ENCODE peak calls at places on chromosome 13, in six cellular contexts. A is astrocyte, C is kidney, R is astrocyte of the cerebellum, B is tibial nerve, U is cardiac fibroblast. T is an unnamed sample.

GRCh38 chr13:113786262-113786841 is 27.3 kb downstream of the TMEM255B start:
- DNase-seq in A (peak; percentile 50), C (no peak), R (no peak), B (no peak), U (peak; percentile 73), T (no peak)

GRCh38 chr13:75566658-75567057 is 17.1 kb downstream of the UCHL3 start:
- DNase-seq in A (peak; percentile 10), C (no peak), R (peak; percentile 39), B (no peak), U (peak; percentile 82), T (no peak)

GRCh38 chr13:98174995-98175394 is 2.1 kb downstream of the RNF113B start:
- DNase-seq in A (peak; percentile 64), C (no peak), R (no peak), B (no peak), U (peak; percentile 41), T (no peak)

GRCh38 chr13:107765724-107766436 is 449.5 kb downstream of the LIG4 start:
- DNase-seq in A (peak; percentile 57), C (no peak), R (no peak), B (no peak), U (peak; percentile 2), T (no peak)

GRCh38 chr13:110340812-110341444 is 33.8 kb downstream of the COL4A2 start:
- DNase-seq in A (peak; percentile 84), C (peak; percentile 95), R (no peak), B (peak; percentile 34), U (peak; percentile 95), T (peak; percentile 57)

GRCh38 chr13:111166882-111167281 is 51.8 kb downstream of the ARHGEF7 start:
- DNase-seq in A (no peak), C (no peak), R (no peak), B (no peak), U (no peak), T (no peak)

GRCh38 chr13:64758520-64758919 is 2471.6 kb downstream of the PCDH9 start:
- DNase-seq in A (peak; percentile 39), C (no peak), R (no peak), B (no peak), U (peak; percentile 12), T (no peak)

GRCh38 chr13:43269037-43269476 is 245.7 kb downstream of the DNAJC15 start:
- DNase-seq in A (peak; percentile 99), C (no peak), R (peak; percentile 91), B (no peak), U (peak; percentile 94), T (no peak)

GRCh38 chr13:102847272-102848234 is 1.7 kb downstream of the ERCC5 start:
- DNase-seq in A (peak; percentile 14), C (no peak), R (no peak), B (no peak), U (peak; percentile 66), T (no peak)

GRCh38 chr13:94620286-94620896 is 18.7 kb downstream of the GPR180 start:
- DNase-seq in A (no peak), C (no peak), R (no peak), B (no peak), U (peak; percentile 56), T (peak; percentile 26)

GRCh38 chr13:40228486-40228885 is 438.0 kb downstream of the FOXO1 start:
- DNase-seq in A (no peak), C (no peak), R (no peak), B (no peak), U (no peak), T (no peak)

GRCh38 chr13:51955281-51955771 is 55.9 kb downstream of the ATP7B start:
- DNase-seq in A (no peak), C (no peak), R (peak; percentile 11), B (no peak), U (no peak), T (no peak)

GRCh38 chr13:112587359-112587766 is 590 bp downstream of the TUBGCP3 start:
- DNase-seq in A (peak; percentile 67), C (peak; percentile 94), R (peak; percentile 31), B (peak; percentile 53), U (peak; percentile 81), T (peak; percentile 71)

GRCh38 chr13:40781717-40782116 is 7.7 kb upstream of the SLC25A15 start:
- DNase-seq in A (no peak), C (no peak), R (no peak), B (no peak), U (no peak), T (no peak)

GRCh38 chr13:20882206-20882605 is 20.3 kb downstream of the XPO4 start:
- DNase-seq in A (peak; percentile 4), C (no peak), R (no peak), B (no peak), U (no peak), T (no peak)

GRCh38 chr13:40383132-40383531 is 283.3 kb downstream of the FOXO1 start:
- DNase-seq in A (no peak), C (no peak), R (no peak), B (no peak), U (no peak), T (no peak)

GRCh38 chr13:82480415-82480814 is 1401.9 kb downstream of the SLITRK1 start:
- DNase-seq in A (no peak), C (no peak), R (no peak), B (no peak), U (no peak), T (no peak)
- TF ChIP-seq CTCF in A (no peak), C (no peak), R (no peak), B (no peak), U (no peak), T (peak; percentile 51)

DNA sequence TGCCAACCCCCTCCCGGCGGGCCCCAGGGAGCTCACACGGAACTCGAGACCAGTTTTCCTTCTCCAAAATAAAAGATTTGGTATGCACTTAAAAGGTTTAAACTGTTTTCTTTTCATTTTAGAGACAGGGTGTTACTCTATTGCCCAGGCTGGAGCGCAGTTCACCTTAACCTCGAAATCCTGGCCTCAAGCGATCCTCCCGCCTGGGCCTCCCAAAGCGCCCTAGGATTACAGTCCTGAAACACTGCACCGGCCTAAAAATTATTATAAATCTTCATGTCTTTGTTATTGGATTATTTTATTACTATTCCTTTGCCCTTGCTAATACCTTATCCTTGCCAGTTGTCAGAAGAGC is 553 bp upstream of the SLC7A1 start:
- DNase-seq in A (no peak), C (no peak), R (no peak), B (no peak), U (no peak), T (no peak)
- TF ChIP-seq CTCF in A (no peak), C (no peak), R (no peak), B (no peak), U (no peak), T (no peak)

GRCh38 chr13:29105779-29106178 is 285.6 kb downstream of the MTUS2 start:
- DNase-seq in A (no peak), C (no peak), R (no peak), B (no peak), U (no peak), T (no peak)
- TF ChIP-seq CTCF in A (no peak), C (no peak), R (no peak), B (no peak), U (no peak), T (peak; percentile 37)

GRCh38 chr13:101784313-101784712 is 331.8 kb downstream of the ITGBL1 start:
- DNase-seq in A (no peak), C (no peak), R (no peak), B (no peak), U (no peak), T (no peak)

GRCh38 chr13:101783554-101783953 is 331.1 kb downstream of the ITGBL1 start:
- DNase-seq in A (no peak), C (no peak), R (no peak), B (no peak), U (no peak), T (no peak)

DNA sequence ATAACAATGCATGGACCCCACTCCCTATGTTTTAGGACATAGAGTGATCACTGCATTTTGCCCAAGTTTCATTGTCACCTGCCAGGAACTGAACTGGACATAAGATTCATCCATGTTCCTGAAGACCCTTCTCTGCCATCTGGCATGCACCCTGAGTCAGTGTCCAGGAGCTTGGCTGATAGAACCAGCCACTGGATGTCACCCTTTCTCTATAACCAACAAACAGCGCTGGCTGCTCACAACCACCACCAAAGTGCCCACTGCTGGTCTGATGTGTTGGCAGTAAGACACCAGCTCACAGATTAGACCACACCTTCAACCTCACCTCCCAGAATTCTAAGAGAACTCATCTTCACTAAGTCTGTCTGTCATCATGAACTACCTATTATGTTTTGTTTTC is 333.4 kb downstream of the ITGBL1 start:
- DNase-seq in A (peak; percentile 4), C (no peak), R (peak; percentile 20), B (no peak), U (peak; percentile 27), T (peak; percentile 49)
- TF ChIP-seq CTCF in A (peak; percentile 35), C (no peak), R (peak; percentile 70), B (no peak), U (no peak), T (no peak)

DNA sequence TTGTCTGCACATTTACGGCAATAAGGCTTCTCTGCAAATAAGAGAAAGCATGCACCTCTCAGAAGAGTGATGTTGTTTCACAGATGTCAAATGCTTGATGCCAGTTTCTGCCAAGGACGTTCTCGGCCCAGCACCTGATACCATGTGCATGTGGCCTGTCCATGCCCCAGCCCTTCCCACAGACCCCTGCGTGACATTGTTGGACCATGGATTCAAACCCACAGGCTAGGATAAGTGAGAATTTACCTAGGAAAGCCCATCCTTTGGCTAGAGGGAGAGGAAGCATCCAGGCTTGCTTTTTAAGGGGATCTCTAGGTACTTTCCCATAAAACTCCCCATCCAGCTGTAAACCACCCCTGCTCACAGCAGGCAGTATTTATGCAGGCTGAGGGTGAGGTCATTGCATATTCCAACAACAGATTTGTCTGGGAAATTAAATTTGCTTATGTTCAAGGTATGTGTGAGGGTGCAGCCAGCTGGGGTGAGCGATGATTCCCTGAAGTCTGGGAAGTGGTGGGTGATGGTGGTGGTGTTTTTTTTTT is 96.2 kb upstream of the C1QTNF9B start:
- DNase-seq in A (peak; percentile 73), C (no peak), R (peak; percentile 11), B (no peak), U (peak; percentile 12), T (no peak)
- TF ChIP-seq CTCF in A (no peak), C (no peak), R (no peak), B (no peak), U (no peak), T (no peak)

T was measured in endothelial cell.